ENCODE peak calls at places on chromosomes 5 and 9, in six cellular contexts. F is fibroblast of lung, W is GM12865, Q is GM03348, S is GM06990, T is uterus. A is an unnamed sample.

GRCh38 chr5:1010641-1011046 is 2.0 kb downstream of the NKD2 start:
- DNase-seq in Q (no peak), W (no peak), F (no peak), S (no peak), T (no peak), A (no peak)

GRCh38 chr5:91207248-91207647 is 175.9 kb downstream of the ARRDC3 start:
- DNase-seq in Q (no peak), W (no peak), F (peak), S (no peak), T (no peak), A (no peak)

GRCh38 chr5:178086266-178086665 is 27.1 kb upstream of the N4BP3 start:
- DNase-seq in T (no peak), F (no peak), W (no peak), S (no peak), Q (no peak), A (no peak)

GRCh38 chr5:59584858-59585846 is 308.4 kb downstream of the PDE4D start:
- DNase-seq in W (no peak), T (no peak), S (no peak), F (no peak), Q (no peak), A (no peak)

GRCh38 chr9:36040271-36040925 is 3.7 kb downstream of the RECK start:
- DNase-seq in Q (no peak), F (peak), S (no peak), T (no peak), W (no peak), A (no peak)

GRCh38 chr5:6572825-6573380 is 59.9 kb downstream of the NSUN2 start:
- DNase-seq in T (no peak), W (no peak), Q (no peak), S (no peak), F (no peak), A (no peak)

GRCh38 chr5:96408276-96408777 is 24.7 kb downstream of the PCSK1 start:
- DNase-seq in F (peak), T (no peak), Q (peak), S (no peak), W (no peak), A (no peak)

GRCh38 chr5:159787837-159788236 is 128.4 kb upstream of the ADRA1B start:
- DNase-seq in S (no peak), W (no peak), Q (no peak), T (no peak), F (no peak), A (no peak)

GRCh38 chr5:158061451-158061850 is 202.5 kb upstream of the CLINT1 start:
- DNase-seq in F (no peak), T (no peak), Q (no peak), W (no peak), S (no peak), A (no peak)